ENCODE peak calls at places on chromosomes 13 and 19, in nine cellular contexts. B is stimulated activated CD8-positive, alpha-beta memory T cell treated with anti-CD3 and anti-CD28 coated beads, Interleukin-4, amount 100 ng/mL, for 1 hour; N is activated CD4-positive, alpha-beta T cell treated with anti-CD3 and anti-CD28 coated beads, Interleukin-2, amount 50 U/mL, for 4 hours; Y is GM04504; U is activated CD8-positive, alpha-beta memory T cell treated with anti-CD3 and anti-CD28 coated beads, Interleukin-2, amount 50 U/mL, for 48 hours; A is activated CD4-positive, CD25-positive, alpha-beta regulatory T cell treated with anti-CD3 and anti-CD28 coated beads, Interleukin-2, amount 50 U/mL, for 16 hours; D is stimulated activated CD4-positive, alpha-beta T cell treated with anti-CD3 and anti-CD28 coated beads, TNF-alpha, amount 100 ng/mL, for 4 hours; V is NCI-H2171; C is iPS-NIHi11. P is an unnamed sample.

GRCh38 chr19:18759435-18760426 is 31.4 kb downstream of the COMP start:
- DNase-seq in V (no peak), A (no peak), U (no peak), C (no peak), N (no peak), Y (no peak), D (no peak), B (no peak), P (no peak)

GRCh38 chr13:91863699-91864098 is 465.3 kb downstream of the GPC5 start:
- DNase-seq in D (no peak), B (no peak), V (no peak), U (no peak), Y (no peak), C (no peak), A (no peak), N (no peak), P (no peak)

GRCh38 chr19:57583521-57584416 is at the start of gene ZIK1:
- DNase-seq in C (peak), V (peak), A (peak), Y (peak), N (peak), B (peak), U (peak), D (peak), P (peak)

GRCh38 chr13:21976159-21976558 is 305.3 kb downstream of the FGF9 start:
- DNase-seq in V (no peak), B (no peak), A (no peak), U (no peak), C (no peak), Y (no peak), N (no peak), D (no peak), P (no peak)

GRCh38 chr19:31543456-31543855 is 194.2 kb upstream of the TSHZ3 start:
- DNase-seq in A (no peak), D (no peak), U (no peak), Y (no peak), C (no peak), B (no peak), V (no peak), N (no peak), P (no peak)

GRCh38 chr13:112242777-112243176 is 133.4 kb upstream of the SPACA7 start:
- DNase-seq in A (no peak), V (no peak), D (no peak), U (no peak), N (no peak), Y (no peak), C (no peak), B (no peak), P (no peak)

GRCh38 chr13:31803327-31803726 is 64.0 kb downstream of the RXFP2 start:
- DNase-seq in A (no peak), Y (no peak), V (no peak), N (no peak), B (no peak), U (no peak), C (no peak), D (no peak), P (no peak)

GRCh38 chr13:27161980-27162379 is 9.6 kb downstream of the USP12 start:
- DNase-seq in V (no peak), U (no peak), D (no peak), C (no peak), A (no peak), Y (no peak), N (no peak), B (no peak), P (no peak)

GRCh38 chr13:22102237-22102636 is 431.4 kb downstream of the FGF9 start:
- DNase-seq in D (no peak), C (no peak), B (no peak), A (no peak), Y (no peak), N (no peak), U (no peak), V (no peak), P (no peak)

GRCh38 chr13:20383058-20383457 is 142.6 kb downstream of the CRYL1 start:
- DNase-seq in Y (no peak), B (no peak), A (no peak), N (no peak), V (no peak), D (no peak), C (no peak), U (no peak), P (no peak)

GRCh38 chr19:41144403-41144802 is 30.2 kb downstream of the CYP2F1 start:
- DNase-seq in U (peak), D (peak), N (peak), V (peak), B (peak), Y (peak), A (peak), C (peak), P (peak)

GRCh38 chr13:98504029-98504351 is 72.9 kb downstream of the STK24 start:
- DNase-seq in A (no peak), C (no peak), B (no peak), U (no peak), D (no peak), N (no peak), Y (no peak), V (no peak), P (no peak)

GRCh38 chr19:54155694-54156093 is 3.8 kb downstream of the LENG1 start:
- DNase-seq in B (no peak), D (no peak), V (no peak), C (no peak), U (no peak), A (no peak), N (no peak), Y (no peak), P (no peak)

GRCh38 chr13:51959773-51960172 is 51.5 kb downstream of the ATP7B start:
- DNase-seq in A (no peak), C (no peak), N (no peak), V (no peak), Y (no peak), D (no peak), U (no peak), B (no peak), P (no peak)

GRCh38 chr13:28741080-28741479 is 22.3 kb upstream of the SLC46A3 start:
- DNase-seq in D (no peak), N (no peak), U (no peak), V (no peak), A (no peak), Y (no peak), B (no peak), C (peak), P (no peak)

GRCh38 chr19:48660854-48661731 is 11.7 kb downstream of the NTN5 start:
- DNase-seq in C (peak), V (no peak), B (peak), U (peak), N (peak), D (peak), A (peak), Y (peak), P (peak)

GRCh38 chr13:72864142-72865035 is 82.5 kb downstream of the PIBF1 start:
- DNase-seq in V (no peak), U (no peak), C (no peak), Y (peak), D (no peak), N (no peak), A (no peak), B (no peak), P (no peak)

GRCh38 chr19:1691589-1692290 is 39.3 kb upstream of the TCF3 start:
- DNase-seq in U (no peak), N (no peak), C (no peak), D (no peak), Y (no peak), A (no peak), V (no peak), B (no peak), P (no peak)

P was measured in activated naive CD8-positive, alpha-beta T cell treated with anti-CD3 and anti-CD28 coated beads, Interleukin-2, amount 50 U/mL, for 16 hours.